ENCODE peak calls at places on chromosomes 13 and 19, in six cellular contexts. One of them, this sample, is unnamed.
A peak's percentile ranks its signal among the peaks of the same experiment; 100 is the strongest.

GRCh38 chr13:69935043-69935442 is 172.6 kb upstream of the ATXN8OS start:
- DNase-seq in posterior vena cava: no peak
- DNase-seq in T-helper 2 cell: no peak
- DNase-seq in activated T-cell treated with anti-CD3 and anti-CD28 coated beads, Interleukin-2, amount 50 U/mL, for 24 hours: no peak
- DNase-seq in NCI-H2029: no peak
- DNase-seq in stimulated activated CD8-positive, alpha-beta memory T cell treated with anti-CD3 and anti-CD28 coated beads, Interleukin-2, amount 100 ng/mL, for 48 hours: no peak
- DNase-seq in this sample: no peak

GRCh38 chr13:51453959-51454703 is 1.3 kb upstream of the INTS6 start:
- DNase-seq in posterior vena cava: peak; percentile 72
- DNase-seq in T-helper 2 cell: no peak
- DNase-seq in activated T-cell treated with anti-CD3 and anti-CD28 coated beads, Interleukin-2, amount 50 U/mL, for 24 hours: peak; percentile 70
- DNase-seq in NCI-H2029: peak; percentile 3
- DNase-seq in stimulated activated CD8-positive, alpha-beta memory T cell treated with anti-CD3 and anti-CD28 coated beads, Interleukin-2, amount 100 ng/mL, for 48 hours: peak; percentile 12
- DNase-seq in this sample: no peak

GRCh38 chr13:59790626-59791025 is 373.1 kb downstream of the DIAPH3 start:
- DNase-seq in posterior vena cava: no peak
- DNase-seq in T-helper 2 cell: no peak
- DNase-seq in activated T-cell treated with anti-CD3 and anti-CD28 coated beads, Interleukin-2, amount 50 U/mL, for 24 hours: no peak
- DNase-seq in NCI-H2029: no peak
- DNase-seq in stimulated activated CD8-positive, alpha-beta memory T cell treated with anti-CD3 and anti-CD28 coated beads, Interleukin-2, amount 100 ng/mL, for 48 hours: no peak
- DNase-seq in this sample: no peak

GRCh38 chr19:41945135-41945766 is 13.9 kb downstream of the RABAC1 start:
- DNase-seq in posterior vena cava: no peak
- DNase-seq in T-helper 2 cell: peak; percentile 98
- DNase-seq in activated T-cell treated with anti-CD3 and anti-CD28 coated beads, Interleukin-2, amount 50 U/mL, for 24 hours: peak; percentile 87
- DNase-seq in NCI-H2029: no peak
- DNase-seq in stimulated activated CD8-positive, alpha-beta memory T cell treated with anti-CD3 and anti-CD28 coated beads, Interleukin-2, amount 100 ng/mL, for 48 hours: peak; percentile 72
- DNase-seq in this sample: no peak

GRCh38 chr19:22332924-22333323 is 46.7 kb downstream of the ZNF729 start:
- DNase-seq in posterior vena cava: no peak
- DNase-seq in T-helper 2 cell: no peak
- DNase-seq in activated T-cell treated with anti-CD3 and anti-CD28 coated beads, Interleukin-2, amount 50 U/mL, for 24 hours: no peak
- DNase-seq in NCI-H2029: no peak
- DNase-seq in stimulated activated CD8-positive, alpha-beta memory T cell treated with anti-CD3 and anti-CD28 coated beads, Interleukin-2, amount 100 ng/mL, for 48 hours: no peak
- DNase-seq in this sample: no peak

GRCh38 chr19:4415352-4415751 is 12.9 kb downstream of the CHAF1A start:
- DNase-seq in posterior vena cava: no peak
- DNase-seq in T-helper 2 cell: no peak
- DNase-seq in activated T-cell treated with anti-CD3 and anti-CD28 coated beads, Interleukin-2, amount 50 U/mL, for 24 hours: no peak
- DNase-seq in NCI-H2029: no peak
- DNase-seq in stimulated activated CD8-positive, alpha-beta memory T cell treated with anti-CD3 and anti-CD28 coated beads, Interleukin-2, amount 100 ng/mL, for 48 hours: no peak
- DNase-seq in this sample: no peak

GRCh38 chr13:39226359-39226758 is 188.1 kb downstream of the NHLRC3 start:
- DNase-seq in posterior vena cava: no peak
- DNase-seq in T-helper 2 cell: no peak
- DNase-seq in activated T-cell treated with anti-CD3 and anti-CD28 coated beads, Interleukin-2, amount 50 U/mL, for 24 hours: no peak
- DNase-seq in NCI-H2029: no peak
- DNase-seq in stimulated activated CD8-positive, alpha-beta memory T cell treated with anti-CD3 and anti-CD28 coated beads, Interleukin-2, amount 100 ng/mL, for 48 hours: no peak
- DNase-seq in this sample: no peak

GRCh38 chr13:26964278-26965057 is 203.9 kb upstream of the GPR12 start:
- DNase-seq in posterior vena cava: no peak
- DNase-seq in T-helper 2 cell: no peak
- DNase-seq in activated T-cell treated with anti-CD3 and anti-CD28 coated beads, Interleukin-2, amount 50 U/mL, for 24 hours: no peak
- DNase-seq in NCI-H2029: peak; percentile 23
- DNase-seq in stimulated activated CD8-positive, alpha-beta memory T cell treated with anti-CD3 and anti-CD28 coated beads, Interleukin-2, amount 100 ng/mL, for 48 hours: no peak
- DNase-seq in this sample: no peak

GRCh38 chr19:30690935-30691505 is 318.8 kb downstream of the ZNF536 start:
- DNase-seq in posterior vena cava: no peak
- DNase-seq in T-helper 2 cell: no peak
- DNase-seq in activated T-cell treated with anti-CD3 and anti-CD28 coated beads, Interleukin-2, amount 50 U/mL, for 24 hours: no peak
- DNase-seq in NCI-H2029: no peak
- DNase-seq in stimulated activated CD8-positive, alpha-beta memory T cell treated with anti-CD3 and anti-CD28 coated beads, Interleukin-2, amount 100 ng/mL, for 48 hours: no peak
- DNase-seq in this sample: no peak

GRCh38 chr19:14835011-14835410 is at the start of the genes OR7A5 and OR7C1:
- DNase-seq in posterior vena cava: no peak
- DNase-seq in T-helper 2 cell: no peak
- DNase-seq in activated T-cell treated with anti-CD3 and anti-CD28 coated beads, Interleukin-2, amount 50 U/mL, for 24 hours: no peak
- DNase-seq in NCI-H2029: no peak
- DNase-seq in stimulated activated CD8-positive, alpha-beta memory T cell treated with anti-CD3 and anti-CD28 coated beads, Interleukin-2, amount 100 ng/mL, for 48 hours: no peak
- DNase-seq in this sample: no peak

GRCh38 chr13:23634897-23635296 is 64.7 kb downstream of the TNFRSF19 start:
- DNase-seq in posterior vena cava: no peak
- DNase-seq in T-helper 2 cell: no peak
- DNase-seq in activated T-cell treated with anti-CD3 and anti-CD28 coated beads, Interleukin-2, amount 50 U/mL, for 24 hours: no peak
- DNase-seq in NCI-H2029: no peak
- DNase-seq in stimulated activated CD8-positive, alpha-beta memory T cell treated with anti-CD3 and anti-CD28 coated beads, Interleukin-2, amount 100 ng/mL, for 48 hours: no peak
- DNase-seq in this sample: no peak

GRCh38 chr19:18021121-18021755 is 13.3 kb downstream of the ARRDC2 start:
- DNase-seq in posterior vena cava: peak; percentile 97
- DNase-seq in T-helper 2 cell: peak; percentile 58
- DNase-seq in activated T-cell treated with anti-CD3 and anti-CD28 coated beads, Interleukin-2, amount 50 U/mL, for 24 hours: peak; percentile 72
- DNase-seq in NCI-H2029: peak; percentile 55
- DNase-seq in stimulated activated CD8-positive, alpha-beta memory T cell treated with anti-CD3 and anti-CD28 coated beads, Interleukin-2, amount 100 ng/mL, for 48 hours: no peak
- DNase-seq in this sample: no peak

GRCh38 chr13:94481966-94482365 is 2.5 kb upstream of the DCT start:
- DNase-seq in posterior vena cava: no peak
- DNase-seq in T-helper 2 cell: no peak
- DNase-seq in activated T-cell treated with anti-CD3 and anti-CD28 coated beads, Interleukin-2, amount 50 U/mL, for 24 hours: no peak
- DNase-seq in NCI-H2029: no peak
- DNase-seq in stimulated activated CD8-positive, alpha-beta memory T cell treated with anti-CD3 and anti-CD28 coated beads, Interleukin-2, amount 100 ng/mL, for 48 hours: no peak
- DNase-seq in this sample: no peak

GRCh38 chr13:52975969-52976368 is 52.6 kb upstream of the OLFM4 start:
- DNase-seq in posterior vena cava: no peak
- DNase-seq in T-helper 2 cell: no peak
- DNase-seq in activated T-cell treated with anti-CD3 and anti-CD28 coated beads, Interleukin-2, amount 50 U/mL, for 24 hours: no peak
- DNase-seq in NCI-H2029: no peak
- DNase-seq in stimulated activated CD8-positive, alpha-beta memory T cell treated with anti-CD3 and anti-CD28 coated beads, Interleukin-2, amount 100 ng/mL, for 48 hours: no peak
- DNase-seq in this sample: no peak

GRCh38 chr19:19447536-19448237 is 42.2 kb downstream of the GATAD2A start:
- DNase-seq in posterior vena cava: peak; percentile 81
- DNase-seq in T-helper 2 cell: peak; percentile 57
- DNase-seq in activated T-cell treated with anti-CD3 and anti-CD28 coated beads, Interleukin-2, amount 50 U/mL, for 24 hours: no peak
- DNase-seq in NCI-H2029: no peak
- DNase-seq in stimulated activated CD8-positive, alpha-beta memory T cell treated with anti-CD3 and anti-CD28 coated beads, Interleukin-2, amount 100 ng/mL, for 48 hours: no peak
- DNase-seq in this sample: no peak

GRCh38 chr13:46041335-46041934 is 11.1 kb downstream of the ZC3H13 start:
- DNase-seq in posterior vena cava: no peak
- DNase-seq in T-helper 2 cell: no peak
- DNase-seq in activated T-cell treated with anti-CD3 and anti-CD28 coated beads, Interleukin-2, amount 50 U/mL, for 24 hours: no peak
- DNase-seq in NCI-H2029: no peak
- DNase-seq in stimulated activated CD8-positive, alpha-beta memory T cell treated with anti-CD3 and anti-CD28 coated beads, Interleukin-2, amount 100 ng/mL, for 48 hours: no peak
- DNase-seq in this sample: no peak

GRCh38 chr13:51603716-51604115 is 19.5 kb downstream of the WDFY2 start:
- DNase-seq in posterior vena cava: no peak
- DNase-seq in T-helper 2 cell: no peak
- DNase-seq in activated T-cell treated with anti-CD3 and anti-CD28 coated beads, Interleukin-2, amount 50 U/mL, for 24 hours: no peak
- DNase-seq in NCI-H2029: no peak
- DNase-seq in stimulated activated CD8-positive, alpha-beta memory T cell treated with anti-CD3 and anti-CD28 coated beads, Interleukin-2, amount 100 ng/mL, for 48 hours: no peak
- DNase-seq in this sample: no peak

GRCh38 chr19:7900401-7900870 is 3.2 kb upstream of the MAP2K7 start:
- DNase-seq in posterior vena cava: peak; percentile 70
- DNase-seq in T-helper 2 cell: no peak
- DNase-seq in activated T-cell treated with anti-CD3 and anti-CD28 coated beads, Interleukin-2, amount 50 U/mL, for 24 hours: no peak
- DNase-seq in NCI-H2029: no peak
- DNase-seq in stimulated activated CD8-positive, alpha-beta memory T cell treated with anti-CD3 and anti-CD28 coated beads, Interleukin-2, amount 100 ng/mL, for 48 hours: no peak
- DNase-seq in this sample: no peak

This sample was measured in progenitor cell of endocrine pancreas.